ENCODE peak calls at places on chromosomes 11 and 22, in ten cellular contexts. C is adrenal gland, D is HepG2, T is IMR-90, Y is lower leg skin, N is H54, S is uterus, O is upper lobe of left lung, W is body of pancreas, R is A549. G is an unnamed sample.

GRCh38 chr22:17917490-17917983 is 106.8 kb downstream of the MICAL3 start:
- DNase-seq in C (peak), D (no peak), T (no peak), Y (no peak), N (no peak), S (peak), O (peak), W (no peak), R (no peak), G (no peak)

GRCh38 chr11:110921742-110922200 is 209.5 kb upstream of the ARHGAP20 start:
- DNase-seq in C (no peak), D (no peak), T (peak), Y (peak), N (no peak), S (peak), O (no peak), W (peak), R (no peak), G (no peak)

GRCh38 chr22:26893034-26893710 is 235.8 kb downstream of the MIAT start:
- DNase-seq in C (no peak), D (no peak), T (no peak), Y (no peak), N (no peak), S (no peak), O (peak), W (no peak), R (no peak), G (no peak)

GRCh38 chr11:116427903-116428637 is 344.7 kb downstream of the BUD13 start:
- DNase-seq in C (no peak), D (peak), T (no peak), Y (no peak), N (no peak), S (peak), O (no peak), W (no peak), R (no peak), G (no peak)

GRCh38 chr22:26460202-26460601 is 23.4 kb downstream of the HPS4 start:
- DNase-seq in C (no peak), D (no peak), T (no peak), Y (peak), N (no peak), S (no peak), O (no peak), W (no peak), R (no peak), G (no peak)

GRCh38 chr11:35267504-35267903 is 128.5 kb downstream of the CD44 start:
- DNase-seq in C (no peak), D (no peak), T (peak), Y (no peak), N (no peak), S (no peak), O (no peak), W (no peak), R (no peak), G (no peak)

GRCh38 chr22:27752771-27753170 is 48.8 kb downstream of the MN1 start:
- DNase-seq in C (no peak), D (no peak), T (no peak), Y (peak), N (peak), S (no peak), O (no peak), W (no peak), R (peak), G (no peak)

GRCh38 chr22:50299724-50300619 is 7.5 kb downstream of the PLXNB2 start:
- DNase-seq in C (no peak), D (no peak), T (no peak), Y (no peak), N (no peak), S (no peak), O (peak), W (no peak), R (no peak), G (no peak)

GRCh38 chr22:19117111-19117512 is 5.1 kb downstream of the DGCR2 start:
- DNase-seq in C (no peak), D (no peak), T (no peak), Y (no peak), N (no peak), S (no peak), O (no peak), W (peak), R (no peak), G (no peak)

GRCh38 chr11:69598147-69598546 is 42.8 kb upstream of the CCND1 start:
- DNase-seq in C (no peak), D (no peak), T (no peak), Y (peak), N (no peak), S (no peak), O (no peak), W (no peak), R (peak), G (no peak)

GRCh38 chr11:829946-830294 is 2.2 kb downstream of the CRACR2B start:
- DNase-seq in C (no peak), D (no peak), T (no peak), Y (no peak), N (no peak), S (no peak), O (no peak), W (no peak), R (no peak), G (no peak)
- TF ChIP-seq POLR2A in C (no peak), D (no peak), T (no peak), Y (no peak), N (no peak), S (no peak), O (peak), W (no peak), R (no peak), G (no peak)

DNA sequence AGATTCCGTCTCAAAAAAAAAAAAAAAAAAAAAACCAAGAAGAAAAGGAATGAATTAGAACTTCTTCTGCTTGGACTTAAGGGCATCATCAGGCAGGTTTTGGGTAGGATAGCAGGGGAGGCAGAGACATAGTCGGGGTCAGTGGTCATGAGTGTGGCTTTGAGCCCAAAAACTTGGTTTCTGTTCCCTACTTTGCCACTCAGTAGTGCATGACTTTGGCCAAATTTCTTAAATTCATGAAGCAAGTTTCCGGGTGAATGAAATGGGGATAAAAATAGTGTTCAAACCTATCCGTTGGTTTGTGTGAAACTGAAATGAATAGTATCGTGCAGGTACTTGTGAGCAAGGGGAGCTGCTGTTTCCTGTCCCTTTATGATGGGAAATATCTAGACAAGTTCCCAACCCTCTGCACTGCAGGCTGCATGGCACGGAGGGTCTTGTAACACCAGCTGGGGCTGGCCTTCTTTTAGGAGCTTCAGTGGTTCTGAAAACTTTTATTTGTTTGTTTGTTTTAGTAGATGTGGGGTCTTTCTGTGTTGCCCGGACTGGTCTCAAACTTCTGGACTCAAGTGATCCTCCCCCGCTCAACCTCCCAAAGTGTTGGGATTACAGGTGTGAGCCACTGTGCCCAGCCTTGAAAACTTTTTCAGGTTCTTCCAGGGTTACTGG is 18.4 kb downstream of the NEAT1 start:
- DNase-seq in C (peak), D (no peak), T (peak), Y (peak), N (no peak), S (peak), O (no peak), W (no peak), R (peak), G (no peak)
- TF ChIP-seq POLR2A in C (no peak), D (peak), T (peak), Y (no peak), N (no peak), S (no peak), O (peak), W (no peak), R (no peak), G (no peak)

GRCh38 chr11:60954421-60954820 is 2.4 kb upstream of the SLC15A3 start:
- DNase-seq in C (no peak), D (no peak), T (no peak), Y (no peak), N (no peak), S (no peak), O (no peak), W (no peak), R (no peak), G (no peak)
- TF ChIP-seq POLR2A in C (no peak), D (no peak), T (no peak), Y (no peak), N (no peak), S (no peak), O (no peak), W (no peak), R (no peak), G (no peak)

GRCh38 chr11:46120361-46120710 is 918 bp downstream of the PHF21A start:
- DNase-seq in C (no peak), D (no peak), T (no peak), Y (no peak), N (no peak), S (peak), O (peak), W (peak), R (no peak), G (no peak)

GRCh38 chr11:46120711-46121327 is 435 bp downstream of the PHF21A start:
- DNase-seq in C (no peak), D (peak), T (peak), Y (no peak), N (peak), S (peak), O (no peak), W (peak), R (no peak), G (no peak)

GRCh38 chr11:46119053-46119351 is 2.3 kb downstream of the PHF21A start:
- DNase-seq in C (no peak), D (no peak), T (no peak), Y (no peak), N (no peak), S (no peak), O (no peak), W (no peak), R (no peak), G (no peak)

GRCh38 chr11:46117842-46118241 is 3.4 kb downstream of the PHF21A start:
- DNase-seq in C (no peak), D (no peak), T (no peak), Y (no peak), N (no peak), S (no peak), O (no peak), W (no peak), R (no peak), G (no peak)

DNA sequence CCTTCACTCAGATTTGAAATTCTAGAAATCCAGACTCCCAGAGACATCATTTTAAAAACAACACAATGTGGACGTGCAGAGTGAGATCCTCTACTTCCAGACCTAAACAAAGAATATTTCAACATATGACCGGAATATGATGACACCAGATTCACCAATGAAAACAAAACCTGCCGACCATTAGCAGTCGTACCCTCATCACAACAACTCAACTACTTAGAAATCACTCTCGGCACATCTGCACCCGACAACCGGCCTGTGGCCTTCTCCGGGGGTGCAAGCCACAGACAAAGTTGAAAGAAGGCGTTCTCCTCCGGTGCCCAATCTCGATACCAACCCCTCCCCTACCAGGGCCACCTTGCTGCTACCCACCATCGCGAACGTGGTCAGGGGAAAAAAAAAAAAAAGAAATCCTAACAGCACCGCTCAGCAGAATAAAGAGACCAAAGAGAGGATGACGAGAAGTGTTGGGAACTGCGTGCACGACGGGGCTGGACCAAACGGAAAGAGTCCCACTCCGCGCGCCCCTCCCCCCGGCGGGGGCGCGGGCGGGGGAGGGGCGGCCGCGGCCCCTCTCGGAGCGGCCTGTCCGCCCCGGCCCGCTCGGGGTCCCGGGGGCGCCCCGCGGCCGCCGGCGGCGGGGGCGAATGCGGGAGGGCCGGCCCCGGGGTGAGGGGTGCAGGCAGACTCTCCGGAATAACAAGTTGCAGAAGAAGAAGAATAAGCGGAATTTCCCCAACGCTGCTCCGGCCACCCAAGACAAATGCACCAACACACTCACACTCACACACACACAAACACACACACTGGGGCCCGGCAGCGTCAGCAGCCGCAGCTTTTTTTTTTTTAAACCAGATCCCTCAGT is 1.7 kb downstream of the PHF21A start:
- DNase-seq in C (peak), D (peak), T (peak), Y (no peak), N (no peak), S (peak), O (peak), W (peak), R (peak), G (no peak)
- TF ChIP-seq POLR2A in C (peak), D (no peak), T (peak), Y (no peak), N (no peak), S (no peak), O (peak), W (no peak), R (no peak), G (no peak)

GRCh38 chr11:118910309-118911112 is 15.2 kb downstream of the BCL9L start:
- DNase-seq in C (peak), D (peak), T (peak), Y (peak), N (no peak), S (peak), O (peak), W (peak), R (peak), G (no peak)

GRCh38 chr11:118907749-118908106 is 18.0 kb downstream of the BCL9L start:
- DNase-seq in C (no peak), D (no peak), T (no peak), Y (no peak), N (no peak), S (no peak), O (no peak), W (no peak), R (no peak), G (no peak)

GRCh38 chr11:118908264-118908663 is 17.5 kb downstream of the BCL9L start:
- DNase-seq in C (no peak), D (no peak), T (no peak), Y (no peak), N (no peak), S (no peak), O (peak), W (no peak), R (no peak), G (no peak)

GRCh38 chr11:118909619-118910308 is 16.0 kb downstream of the BCL9L start:
- DNase-seq in C (no peak), D (no peak), T (no peak), Y (no peak), N (no peak), S (no peak), O (peak), W (no peak), R (no peak), G (no peak)

DNA sequence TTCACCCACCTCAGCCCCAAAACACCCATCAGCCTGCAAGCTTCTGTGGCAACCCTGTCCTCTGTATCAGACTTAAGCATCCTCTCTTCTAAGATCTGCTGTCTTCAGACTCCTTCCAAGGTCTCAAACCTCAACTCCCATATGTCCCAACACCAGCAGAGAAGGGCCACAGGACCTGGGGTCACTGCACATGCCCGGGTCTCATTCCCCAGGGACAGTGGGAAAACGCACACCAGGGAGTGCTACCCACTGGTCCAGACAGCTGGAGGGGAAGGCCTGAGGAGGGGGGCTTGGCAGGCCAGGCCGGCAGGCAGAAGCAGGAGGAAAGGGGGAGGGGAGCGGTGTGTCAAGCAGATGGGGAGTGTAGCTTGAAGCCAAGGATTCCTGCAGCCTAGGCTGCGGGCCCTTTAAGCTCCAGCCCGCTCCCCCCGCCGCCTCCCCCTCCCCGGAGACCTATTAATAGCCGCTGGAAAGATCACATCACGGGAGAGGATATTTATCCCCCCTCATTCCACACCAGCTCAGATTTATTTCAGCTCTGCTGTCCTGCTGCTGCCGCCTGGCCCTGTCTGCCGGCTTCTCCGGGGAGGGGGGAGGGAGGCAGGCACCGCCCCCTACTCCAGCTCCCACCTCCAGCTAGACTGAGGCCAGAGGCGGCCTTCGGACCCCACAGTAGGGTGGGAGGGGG is 16.7 kb downstream of the BCL9L start:
- DNase-seq in C (peak), D (no peak), T (peak), Y (peak), N (no peak), S (peak), O (peak), W (peak), R (peak), G (no peak)
- TF ChIP-seq POLR2A in C (peak), D (no peak), T (peak), Y (no peak), N (peak), S (peak), O (peak), W (no peak), R (peak), G (no peak)

GRCh38 chr11:72111803-72112540 is 523 bp downstream of the ANAPC15 start:
- DNase-seq in C (peak), D (peak), T (peak), Y (peak), N (peak), S (peak), O (no peak), W (peak), R (peak), G (peak)
- TF ChIP-seq POLR2A in C (peak), D (no peak), T (peak), Y (peak), N (peak), S (peak), O (peak), W (peak), R (peak), G (peak)

DNA sequence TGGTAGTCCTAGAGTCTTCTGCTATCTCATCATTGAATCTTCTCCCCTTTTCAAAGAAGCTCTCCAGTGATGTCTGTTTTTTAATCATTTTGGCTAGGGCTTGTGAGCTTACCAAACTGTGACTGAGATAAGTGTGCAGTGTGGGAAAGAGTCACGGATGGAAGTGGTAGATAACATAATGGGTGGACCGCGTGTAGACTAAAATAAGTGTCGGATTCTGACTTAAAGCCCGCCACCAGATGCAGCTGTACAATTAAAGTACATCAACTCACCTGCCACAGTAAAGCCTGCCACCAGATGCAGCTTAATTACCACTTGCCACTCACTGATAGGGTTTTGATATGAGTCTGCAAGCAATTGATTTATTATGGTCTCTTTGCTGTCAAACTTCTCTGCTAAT is 581.5 kb downstream of the LRRC4C start:
- DNase-seq in C (no peak), D (no peak), T (no peak), Y (no peak), N (no peak), S (no peak), O (no peak), W (no peak), R (no peak), G (no peak)
- TF ChIP-seq POLR2A in C (no peak), D (no peak), T (no peak), Y (no peak), N (no peak), S (no peak), O (no peak), W (no peak), R (no peak), G (no peak)

GRCh38 chr11:125378596-125378995 is 117.5 kb downstream of the FEZ1 start:
- DNase-seq in C (no peak), D (no peak), T (no peak), Y (no peak), N (no peak), S (no peak), O (no peak), W (no peak), R (no peak), G (no peak)

GRCh38 chr11:125376117-125376516 is 119.9 kb downstream of the FEZ1 start:
- DNase-seq in C (peak), D (no peak), T (no peak), Y (no peak), N (no peak), S (peak), O (no peak), W (peak), R (no peak), G (no peak)

GRCh38 chr11:125378083-125378482 is 118.0 kb downstream of the FEZ1 start:
- DNase-seq in C (no peak), D (no peak), T (no peak), Y (no peak), N (no peak), S (no peak), O (no peak), W (no peak), R (no peak), G (no peak)

GRCh38 chr11:125375146-125375545 is 120.9 kb downstream of the FEZ1 start:
- DNase-seq in C (no peak), D (no peak), T (no peak), Y (no peak), N (no peak), S (no peak), O (no peak), W (no peak), R (no peak), G (no peak)

DNA sequence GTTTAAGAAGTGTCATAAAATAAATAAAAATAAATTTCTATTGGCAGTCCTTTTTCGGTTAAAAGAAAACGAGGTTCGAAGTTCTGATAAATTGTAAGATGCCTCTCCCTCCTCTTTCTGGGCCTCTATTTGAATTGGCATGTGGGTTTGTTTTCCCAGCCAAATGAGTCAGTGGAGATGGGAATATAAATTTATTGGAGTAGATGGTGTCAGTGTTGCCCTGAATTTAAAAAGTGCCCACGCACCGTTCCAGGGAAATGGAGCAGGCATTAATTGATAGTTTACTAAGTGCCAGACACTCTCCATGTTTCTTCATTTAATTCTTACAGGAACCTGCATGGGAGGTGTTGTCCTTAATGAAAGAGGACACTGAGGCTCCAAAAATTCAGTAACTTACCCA is 119.2 kb downstream of the FEZ1 start:
- DNase-seq in C (no peak), D (no peak), T (no peak), Y (no peak), N (no peak), S (no peak), O (no peak), W (no peak), R (no peak), G (no peak)
- TF ChIP-seq POLR2A in C (no peak), D (no peak), T (no peak), Y (no peak), N (no peak), S (no peak), O (no peak), W (no peak), R (no peak), G (no peak)